ENCODE peak calls at places on chromosomes 13 and 19, in seven cellular contexts. B is upper lobe of right lung, S is stomach, I is SK-N-SH, D is uterus, T is left ventricle myocardium inferior, L is psoas muscle. U is an unnamed sample.

GRCh38 chr13:72462726-72463125 is 264.7 kb downstream of the MZT1 start:
- DNase-seq in I (no peak), S (no peak), B (no peak), D (no peak), T (no peak), L (no peak), U (no peak)

GRCh38 chr13:44238011-44238421 is 135.6 kb upstream of the SERP2 start:
- DNase-seq in S (no peak), D (no peak), T (no peak), L (no peak), I (peak; percentile 79), B (no peak), U (no peak)

GRCh38 chr13:48403929-48404328 is 9.0 kb downstream of the LPAR6 start:
- DNase-seq in T (no peak), S (no peak), L (no peak), B (no peak), I (no peak), D (no peak), U (no peak)

GRCh38 chr19:34712606-34713261 is 21.3 kb upstream of the ZNF181 start:
- DNase-seq in B (no peak), L (no peak), S (peak; percentile 52), D (peak; percentile 58), I (peak; percentile 55), T (no peak), U (peak; percentile 57)

GRCh38 chr13:74061939-74062595 is 72.1 kb downstream of the KLF12 start:
- DNase-seq in L (no peak), T (no peak), I (peak; percentile 19), B (no peak), D (peak; percentile 31), S (no peak), U (no peak)

GRCh38 chr19:12611361-12611699 is 610 bp downstream of the ZNF791 start:
- DNase-seq in I (peak; percentile 81), S (peak; percentile 74), L (peak; percentile 77), T (peak; percentile 66), B (peak; percentile 77), D (peak; percentile 72), U (peak; percentile 84)

GRCh38 chr19:55576746-55577145 is 3.9 kb downstream of the ZNF579 start:
- DNase-seq in I (no peak), S (no peak), T (no peak), D (no peak), L (no peak), B (no peak), U (no peak)

GRCh38 chr19:6590458-6591319 is at the start of gene CD70:
- DNase-seq in I (no peak), L (peak; percentile 29), S (no peak), D (no peak), B (no peak), T (no peak), U (peak; percentile 88)

GRCh38 chr19:39825093-39825463 is 8.9 kb downstream of the DYRK1B start:
- DNase-seq in I (no peak), L (no peak), B (no peak), D (no peak), S (no peak), T (no peak), U (peak; percentile 54)

GRCh38 chr19:19113040-19113541 is 25.2 kb downstream of the TMEM161A start:
- DNase-seq in S (no peak), T (no peak), I (peak; percentile 62), B (no peak), L (no peak), D (no peak), U (peak; percentile 84)

GRCh38 chr19:19119325-19120237 is 18.7 kb downstream of the TMEM161A start:
- DNase-seq in S (no peak), I (no peak), T (no peak), D (no peak), B (no peak), L (no peak), U (no peak)

GRCh38 chr19:19120308-19121156 is 17.7 kb downstream of the TMEM161A start:
- DNase-seq in S (peak; percentile 68), L (peak; percentile 48), B (no peak), D (peak; percentile 96), T (no peak), I (peak; percentile 81), U (peak; percentile 99)

GRCh38 chr19:19111967-19112580 is 26.2 kb downstream of the TMEM161A start:
- DNase-seq in S (no peak), B (no peak), D (no peak), I (peak; percentile 17), L (no peak), T (no peak), U (peak; percentile 22)

GRCh38 chr19:19115954-19116353 is 22.3 kb downstream of the TMEM161A start:
- DNase-seq in I (peak; percentile 72), B (peak; percentile 77), L (peak; percentile 53), T (no peak), S (peak; percentile 29), D (no peak), U (peak; percentile 91)
- H3K4me3 ChIP-seq in I (no peak overlapping the region), B (no peak overlapping the region), L (no peak overlapping the region), T (no peak overlapping the region), S (no peak overlapping the region), D (no peak overlapping the region), U (no peak overlapping the region)

GRCh38 chr13:24361852-24362366 is 52.5 kb downstream of the C1QTNF9 start:
- DNase-seq in D (no peak), L (no peak), S (no peak), T (no peak), I (no peak), B (no peak), U (no peak)

GRCh38 chr13:24360106-24360505 is 50.7 kb downstream of the C1QTNF9 start:
- DNase-seq in I (no peak), B (no peak), L (no peak), D (no peak), S (no peak), T (no peak), U (no peak)

GRCh38 chr13:24357756-24358155 is 48.4 kb downstream of the C1QTNF9 start:
- DNase-seq in T (no peak), L (no peak), B (no peak), I (no peak), S (no peak), D (no peak), U (no peak)

GRCh38 chr13:24362435-24362951 is 53.1 kb downstream of the C1QTNF9 start:
- DNase-seq in L (no peak), I (no peak), B (no peak), T (no peak), S (no peak), D (no peak), U (no peak)

DNA sequence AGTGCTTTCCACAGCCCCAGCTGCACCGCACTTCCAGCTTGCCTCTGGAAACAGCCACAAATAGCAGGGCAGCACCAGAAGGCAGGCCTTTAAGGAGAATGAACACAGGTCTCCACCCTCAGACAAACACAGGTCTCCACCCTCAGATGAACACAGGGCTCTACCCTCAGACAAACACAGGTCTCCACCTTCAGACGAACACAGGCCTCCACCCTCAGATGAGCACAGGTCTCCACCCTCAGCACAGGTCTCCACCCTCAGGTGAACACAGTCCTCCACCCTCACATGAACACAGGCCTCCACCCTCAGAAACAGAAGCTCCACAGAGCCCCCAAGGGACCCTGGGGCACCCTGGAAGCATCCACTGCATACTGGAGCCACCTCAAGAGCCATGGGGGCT is 51.8 kb downstream of the C1QTNF9 start:
- DNase-seq in I (no peak), T (no peak), D (no peak), S (peak; percentile 32), L (no peak), B (no peak), U (no peak)
- H3K27me3 ChIP-seq in I (no peaks in the 10 kb centered on the region), T (peaks cover 7% of the 10 kb centered on the region), D (no peaks in the 10 kb centered on the region), S (no peaks in the 10 kb centered on the region), L (no peaks in the 10 kb centered on the region), B (no peaks in the 10 kb centered on the region), U (no peaks in the 10 kb centered on the region)

DNA sequence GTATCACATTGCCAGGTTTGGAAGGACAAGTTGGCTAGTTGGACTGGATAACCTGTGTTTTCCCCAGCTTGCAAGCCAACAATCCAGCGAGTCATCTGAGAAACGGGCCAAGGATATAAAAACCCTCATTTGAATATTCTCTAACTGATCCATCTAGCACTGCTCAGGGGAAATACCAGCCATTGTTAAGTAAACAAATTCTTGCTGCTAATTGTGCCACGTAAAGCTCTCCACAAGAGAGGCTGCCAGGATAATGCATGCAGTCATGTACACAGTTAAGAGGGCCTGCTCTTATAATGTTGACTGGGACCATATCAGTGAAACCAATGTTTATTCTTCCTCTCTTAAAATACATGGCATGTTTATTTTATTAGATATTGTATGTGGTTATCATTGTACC is 663.2 kb upstream of the SGCG start:
- DNase-seq in S (no peak), I (no peak), D (no peak), L (no peak), T (no peak), B (no peak), U (no peak)
- H3K4me3 ChIP-seq in S (no peak overlapping the region), I (no peak overlapping the region), D (no peak overlapping the region), L (no peak overlapping the region), T (no peak overlapping the region), B (no peak overlapping the region), U (no peak overlapping the region)

DNA sequence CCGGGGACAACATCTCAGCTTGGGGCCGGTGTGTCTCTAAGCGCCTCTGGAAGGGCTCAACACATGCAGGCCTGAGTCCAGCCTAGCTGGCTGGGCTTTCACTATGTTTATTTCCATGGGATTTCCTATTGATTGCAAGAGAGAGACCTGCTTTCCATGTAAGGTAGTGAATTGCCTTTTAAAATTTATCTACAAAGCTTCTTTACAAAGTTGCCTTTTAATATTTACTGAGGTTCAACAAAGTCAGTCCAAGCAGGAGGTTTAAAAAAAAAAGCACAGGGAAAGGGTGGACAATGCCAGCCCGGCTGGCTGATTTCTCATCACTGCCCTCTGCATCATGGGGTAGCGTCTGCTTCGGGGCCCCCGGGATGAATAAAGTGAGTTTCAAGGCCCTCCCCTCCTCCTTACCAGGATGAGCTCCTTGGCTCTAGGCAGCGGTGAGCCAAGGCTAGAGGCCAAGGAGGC is 15.8 kb downstream of the TLE2 start:
- DNase-seq in L (no peak), S (no peak), I (no peak), T (no peak), D (no peak), B (no peak), U (no peak)
- H3K27me3 ChIP-seq in L (no peaks in the 10 kb centered on the region), S (no peaks in the 10 kb centered on the region), I (peaks cover 18% of the 10 kb centered on the region), T (no peaks in the 10 kb centered on the region), D (no peaks in the 10 kb centered on the region), B (no peaks in the 10 kb centered on the region), U (no peaks in the 10 kb centered on the region)

GRCh38 chr13:99053636-99054233 is 75.9 kb upstream of the DOCK9 start:
- DNase-seq in I (no peak), L (no peak), B (no peak), S (no peak), T (no peak), D (no peak), U (peak; percentile 15)
- H3K4me3 ChIP-seq in I (no peak overlapping the region), L (no peak overlapping the region), B (no peak overlapping the region), S (no peak overlapping the region), T (no peak overlapping the region), D (no peak overlapping the region), U (no peak overlapping the region)

GRCh38 chr19:10517760-10518443 is 655 bp upstream of the S1PR5 start:
- DNase-seq in D (no peak), L (no peak), B (no peak), I (peak; percentile 69), T (no peak), S (no peak), U (peak; percentile 92)

GRCh38 chr19:10516064-10516385 is 1.2 kb downstream of the S1PR5 start:
- DNase-seq in I (no peak), S (no peak), B (no peak), L (no peak), T (no peak), D (no peak), U (no peak)

GRCh38 chr19:10516671-10517286 is 468 bp downstream of the S1PR5 start:
- DNase-seq in T (no peak), B (no peak), L (no peak), S (no peak), D (no peak), I (no peak), U (no peak)

GRCh38 chr19:10518444-10519361 is 1.5 kb upstream of the S1PR5 start:
- DNase-seq in S (no peak), T (no peak), D (no peak), L (no peak), B (no peak), I (peak; percentile 51), U (peak; percentile 76)

GRCh38 chr19:10517361-10517759 is at the start of gene S1PR5:
- DNase-seq in L (no peak), I (peak; percentile 70), T (no peak), B (peak; percentile 71), S (no peak), D (no peak), U (peak; percentile 92)
- H3K27me3 ChIP-seq in L (peaks cover 30% of the 10 kb centered on the region), I (peaks cover 13% of the 10 kb centered on the region), T (peaks cover 95% of the 10 kb centered on the region), B (peaks cover 75% of the 10 kb centered on the region), S (peaks cover 73% of the 10 kb centered on the region), D (peaks cover 26% of the 10 kb centered on the region), U (peaks cover 45% of the 10 kb centered on the region)